ENCODE peak calls at places on chromosome 1, in ten cellular contexts. X, P, F, Z, I, A, L, E, J and V are unnamed samples.

GRCh38 chr1:153538315-153538821 is 2.4 kb downstream of the S100A5 start:
- DNase-seq in L (peak), J (peak), X (peak), F (no peak), Z (peak), P (no peak), A (no peak), I (no peak), E (no peak), V (no peak)

GRCh38 chr1:230368363-230368762 is 57.8 kb downstream of the PGBD5 start:
- DNase-seq in E (no peak), L (no peak), A (no peak), X (no peak), J (no peak), Z (peak), I (no peak), F (no peak), P (no peak), V (no peak)

GRCh38 chr1:147209825-147210821 is 15.0 kb downstream of the FMO5 start:
- DNase-seq in F (no peak), Z (no peak), I (no peak), E (no peak), J (no peak), X (no peak), A (no peak), P (no peak), L (no peak), V (no peak)

GRCh38 chr1:44642255-44642654 is 32.0 kb downstream of the TMEM53 start:
- DNase-seq in Z (no peak), A (no peak), P (no peak), E (no peak), J (no peak), L (no peak), I (no peak), F (no peak), X (no peak), V (no peak)

GRCh38 chr1:99004270-99005141 is at the start of gene PLPPR5:
- DNase-seq in F (no peak), I (no peak), A (no peak), Z (no peak), L (no peak), J (peak), P (no peak), E (peak), X (peak), V (no peak)

GRCh38 chr1:53081384-53082066 is 19.5 kb downstream of the PODN start:
- DNase-seq in J (no peak), Z (no peak), E (no peak), I (no peak), F (no peak), L (no peak), P (no peak), X (no peak), A (no peak), V (no peak)

GRCh38 chr1:31414692-31415370 is 1.8 kb downstream of the SERINC2 start:
- DNase-seq in J (no peak), E (no peak), X (no peak), Z (peak), P (no peak), I (no peak), A (no peak), F (no peak), L (no peak), V (no peak)

GRCh38 chr1:111990026-111990877 is 784 bp upstream of the KCND3 start:
- DNase-seq in E (no peak), F (no peak), P (no peak), L (no peak), A (no peak), J (no peak), X (peak), I (peak), Z (no peak), V (no peak)

GRCh38 chr1:235996048-235996785 is 68.7 kb downstream of the NID1 start:
- DNase-seq in Z (no peak), E (no peak), I (no peak), J (no peak), L (no peak), F (no peak), P (no peak), X (no peak), A (no peak), V (no peak)

GRCh38 chr1:7567376-7567775 is 203.7 kb upstream of the VAMP3 start:
- DNase-seq in A (no peak), Z (no peak), J (no peak), P (no peak), X (no peak), I (no peak), L (no peak), E (no peak), F (no peak), V (no peak)

GRCh38 chr1:64581786-64582185 is 111.9 kb downstream of the CACHD1 start:
- DNase-seq in F (no peak), X (no peak), I (no peak), A (no peak), Z (no peak), P (no peak), L (no peak), E (no peak), J (no peak), V (no peak)

GRCh38 chr1:17243274-17243673 is 5.6 kb upstream of the PADI3 start:
- DNase-seq in I (no peak), L (no peak), A (no peak), P (no peak), E (no peak), X (no peak), F (no peak), J (no peak), Z (no peak), V (no peak)

GRCh38 chr1:227298532-227299174 is 19.6 kb downstream of the CDC42BPA start:
- DNase-seq in Z (no peak), E (no peak), J (no peak), L (no peak), I (no peak), P (no peak), A (no peak), F (no peak), X (no peak), V (no peak)
- H3K4me3 ChIP-seq in Z (no peak), E (no peak), J (peak), L (no peak), I (peak), P (no peak), A (no peak), F (no peak), X (no peak), V (peak)

GRCh38 chr1:201172999-201173610 is 17.5 kb upstream of the IGFN1 start:
- DNase-seq in X (peak), F (no peak), Z (peak), I (no peak), E (peak), L (no peak), J (peak), A (no peak), P (peak), V (peak)

GRCh38 chr1:201171063-201172036 is 17.1 kb upstream of the TMEM9 start:
- DNase-seq in F (peak), X (peak), A (no peak), P (peak), I (peak), L (no peak), J (peak), E (peak), Z (peak), V (peak)

GRCh38 chr1:201170533-201171062 is 16.3 kb upstream of the TMEM9 start:
- DNase-seq in F (peak), E (peak), Z (peak), J (peak), P (peak), I (peak), L (peak), A (peak), X (peak), V (peak)

GRCh38 chr1:201173736-201174135 is 16.9 kb upstream of the IGFN1 start:
- DNase-seq in A (no peak), L (no peak), E (no peak), I (no peak), P (peak), X (peak), F (no peak), Z (no peak), J (no peak), V (peak)

DNA sequence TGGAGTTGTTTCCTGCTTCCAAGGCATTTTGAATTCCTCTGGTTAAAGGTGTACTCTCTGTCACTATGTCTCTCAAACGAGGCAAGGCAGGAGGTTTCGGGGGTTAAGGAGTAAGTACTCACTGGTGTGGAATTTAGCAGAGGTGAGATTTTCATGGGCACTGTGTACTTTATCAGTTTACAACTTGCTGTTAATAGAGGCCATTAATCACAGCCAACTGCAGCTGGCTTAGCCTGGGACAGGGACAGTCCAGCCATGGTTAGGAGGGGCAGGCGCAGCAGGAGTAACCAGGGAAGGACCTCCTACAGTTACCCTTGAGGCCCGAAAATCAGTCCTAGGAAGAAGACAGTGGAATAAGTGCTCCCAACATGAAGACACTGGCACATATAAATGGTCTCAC is 18.1 kb upstream of the TMEM9 start:
- DNase-seq in P (no peak), F (no peak), E (no peak), X (peak), A (no peak), L (no peak), I (no peak), J (no peak), Z (no peak), V (peak)
- TF ChIP-seq CTCF in P (no peak), F (no peak), E (no peak), X (no peak), A (no peak), L (no peak), I (no peak), J (no peak), Z (no peak), V (no peak)

GRCh38 chr1:16199157-16199501 is 13.3 kb downstream of the ARHGEF19 start:
- DNase-seq in E (no peak), X (no peak), I (no peak), J (no peak), Z (no peak), F (no peak), P (no peak), A (no peak), L (no peak), V (no peak)

GRCh38 chr1:16191916-16192545 is 20.4 kb downstream of the ARHGEF19 start:
- DNase-seq in X (no peak), P (no peak), I (no peak), E (no peak), Z (no peak), J (no peak), L (no peak), A (no peak), F (no peak), V (no peak)

GRCh38 chr1:16196874-16197273 is 15.6 kb downstream of the ARHGEF19 start:
- DNase-seq in F (no peak), L (no peak), I (no peak), X (no peak), A (no peak), Z (no peak), P (no peak), E (no peak), J (no peak), V (no peak)

GRCh38 chr1:16198444-16199156 is 13.9 kb downstream of the ARHGEF19 start:
- DNase-seq in P (no peak), J (no peak), Z (no peak), I (no peak), X (no peak), F (no peak), E (no peak), A (no peak), L (no peak), V (no peak)

DNA sequence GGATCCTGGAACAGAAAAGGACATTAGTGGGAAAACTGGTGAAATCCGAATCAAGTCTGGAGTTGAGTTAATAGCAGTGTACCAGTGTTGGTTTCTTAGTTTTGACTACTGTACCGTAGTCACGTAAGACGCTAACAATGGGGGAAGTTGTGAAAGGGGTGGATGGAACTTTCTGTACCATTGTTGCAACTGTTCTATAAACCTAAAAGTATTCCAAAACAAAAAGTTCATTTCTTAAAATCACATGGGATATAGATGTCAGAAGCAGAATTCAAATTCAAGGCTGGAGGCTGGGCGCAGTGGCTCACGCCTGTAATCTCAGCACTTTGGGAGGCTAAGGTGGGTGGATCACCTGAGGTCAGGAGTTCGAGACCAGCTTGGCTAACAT is 16.9 kb downstream of the ARHGEF19 start:
- DNase-seq in A (no peak), Z (no peak), I (no peak), E (no peak), L (no peak), J (no peak), F (peak), P (no peak), X (no peak), V (no peak)
- H3K4me3 ChIP-seq in A (no peak), Z (no peak), I (no peak), E (no peak), L (no peak), J (no peak), F (no peak), P (no peak), X (no peak), V (no peak)

DNA sequence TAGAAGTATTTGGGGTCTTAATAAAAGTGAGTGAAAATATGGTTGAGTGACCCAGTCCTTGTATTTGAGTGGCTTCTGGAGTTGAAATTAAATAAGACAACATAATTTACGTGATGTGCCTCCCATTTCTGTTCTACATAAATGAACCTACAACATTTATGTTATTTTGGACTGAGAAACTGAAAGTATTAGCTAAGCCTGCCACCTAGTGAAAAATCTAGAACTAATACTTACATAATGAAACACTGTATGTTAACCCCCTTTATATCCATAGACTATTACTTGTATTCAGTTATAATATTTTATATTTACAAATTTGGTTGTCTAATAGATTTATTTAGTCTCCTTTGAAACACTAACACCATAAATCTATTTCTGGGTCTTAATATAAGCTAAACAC is 298.9 kb downstream of the KCNT2 start:
- DNase-seq in E (no peak), A (no peak), F (no peak), J (peak), I (no peak), X (no peak), L (no peak), Z (peak), P (no peak), V (no peak)
- TF ChIP-seq CTCF in E (no peak), A (no peak), F (no peak), J (peak), I (peak), X (no peak), L (no peak), Z (no peak), P (no peak), V (no peak)

DNA sequence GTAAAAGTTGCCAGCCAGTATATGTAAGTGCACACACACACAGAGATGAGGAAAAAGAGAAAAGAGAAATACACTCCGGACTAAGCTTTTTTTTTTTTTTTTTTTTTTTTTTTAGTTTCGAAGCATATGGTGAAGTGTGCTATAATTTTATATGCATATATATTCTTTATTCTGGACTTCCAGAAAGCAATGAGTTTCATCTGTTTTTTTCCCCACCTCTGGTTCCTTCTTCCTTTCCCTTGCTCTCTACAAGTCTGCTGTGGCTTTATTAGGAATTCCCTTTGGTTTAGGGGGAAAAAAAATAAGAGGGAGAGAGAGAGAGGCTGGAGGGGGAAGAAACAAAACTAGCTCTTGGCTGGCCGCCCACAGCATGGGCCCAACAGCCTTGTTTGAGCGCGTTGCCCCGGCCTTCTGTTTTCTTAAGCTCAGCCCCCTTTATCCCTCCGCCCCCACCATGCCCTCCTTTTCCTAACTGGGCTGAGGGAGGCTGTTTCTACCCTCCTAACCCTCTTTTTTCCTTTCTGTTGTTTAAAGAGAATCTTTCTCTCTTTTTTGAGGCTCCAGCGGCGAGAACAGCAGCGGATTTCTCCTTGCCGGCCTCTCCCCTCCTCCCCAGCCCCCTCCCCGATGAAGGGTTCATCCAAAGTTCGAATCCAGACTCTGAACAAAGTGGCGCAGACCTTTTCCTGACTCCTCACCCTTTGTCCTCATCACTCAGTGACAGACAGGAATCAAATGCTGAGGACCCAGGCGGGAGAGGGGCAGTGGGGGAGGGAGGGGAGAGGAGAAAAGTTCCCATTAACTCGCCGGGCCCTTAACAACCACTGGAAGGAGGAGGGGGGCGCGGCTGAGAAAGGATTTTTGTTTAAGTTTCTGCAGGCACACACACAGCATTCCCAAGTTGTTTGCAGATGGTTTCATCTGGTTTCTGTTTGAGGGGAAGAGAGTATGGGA is 29.7 kb downstream of the PBX1 start:
- DNase-seq in P (no peak), Z (no peak), J (peak), I (peak), L (peak), E (peak), A (peak), X (peak), F (peak), V (peak)
- H3K4me3 ChIP-seq in P (peak), Z (no peak), J (peak), I (peak), L (peak), E (peak), A (peak), X (no peak), F (peak), V (peak)